ENCODE peak calls at places on chromosomes 1 and 21, in seven cellular contexts. D, V, G, S, W, T and Y are unnamed samples.
A peak's percentile ranks its signal among the peaks of the same experiment; 100 is the strongest.

GRCh38 chr1:171576144-171576543 is 45.9 kb upstream of the MYOCOS start:
- DNase-seq in D (no peak), V (no peak), G (no peak), S (no peak), W (no peak), T (no peak), Y (no peak)

GRCh38 chr1:116881879-116882520 is 27.7 kb upstream of the PTGFRN start:
- DNase-seq in D (no peak), V (no peak), G (no peak), S (no peak), W (no peak), T (no peak), Y (peak; percentile 49)

GRCh38 chr21:44710756-44711326 is 531 bp downstream of the TSPEAR start:
- DNase-seq in D (no peak), V (no peak), G (no peak), S (no peak), W (no peak), T (no peak), Y (no peak)

GRCh38 chr1:2821373-2821955 is 20.0 kb upstream of the TTC34 start:
- DNase-seq in D (no peak), V (no peak), G (no peak), S (peak; percentile 42), W (no peak), T (no peak), Y (no peak)

GRCh38 chr1:23216771-23217420 is 406 bp downstream of the HTR1D start:
- DNase-seq in D (no peak), V (no peak), G (no peak), S (no peak), W (peak; percentile 27), T (no peak), Y (no peak)

GRCh38 chr1:114531094-114531493 is 20.1 kb upstream of the TRIM33 start:
- DNase-seq in D (no peak), V (no peak), G (no peak), S (no peak), W (no peak), T (no peak), Y (no peak)

GRCh38 chr1:27161594-27161993 is 6.7 kb upstream of the SLC9A1 start:
- DNase-seq in D (no peak), V (no peak), G (no peak), S (no peak), W (peak; percentile 16), T (peak; percentile 37), Y (no peak)

GRCh38 chr1:82848043-82848442 is 1047.3 kb downstream of the ADGRL2 start:
- DNase-seq in D (no peak), V (no peak), G (no peak), S (no peak), W (no peak), T (no peak), Y (no peak)

GRCh38 chr1:240611619-240612490 is at the start of gene GREM2:
- DNase-seq in D (peak; percentile 0), V (no peak), G (no peak), S (no peak), W (peak; percentile 19), T (peak; percentile 50), Y (no peak)

GRCh38 chr1:53379662-53380002 is 51.8 kb upstream of the LRP8 start:
- DNase-seq in D (no peak), V (no peak), G (no peak), S (no peak), W (no peak), T (no peak), Y (no peak)

GRCh38 chr1:198771562-198772153 is 132.8 kb downstream of the PTPRC start:
- DNase-seq in D (no peak), V (peak; percentile 62), G (no peak), S (no peak), W (no peak), T (no peak), Y (no peak)